ENCODE peak calls at places on chromosomes 1 and 21, in six cellular contexts. C is psoas muscle, T is mesenchymal stem cell, D is neuronal stem cell, W is adipocyte, J is MM.1S. I is an unnamed sample.

GRCh38 chr1:1371354-1371740 is 3.7 kb downstream of the AURKAIP1 start:
- DNase-seq in J (no peak), D (no peak), C (peak; percentile 49), T (no peak), W (no peak), I (no peak)

GRCh38 chr21:21101911-21102310 is 103.7 kb downstream of the NCAM2 start:
- DNase-seq in J (peak; percentile 46), D (peak; percentile 36), C (no peak), T (peak; percentile 54), W (peak; percentile 59), I (peak; percentile 23)

GRCh38 chr1:81424056-81424455 is 376.7 kb upstream of the ADGRL2 start:
- DNase-seq in D (no peak), C (no peak), W (peak; percentile 57), T (peak; percentile 98), J (no peak), I (no peak)

GRCh38 chr1:224632921-224633321 is 16.8 kb downstream of the CNIH3 start:
- DNase-seq in J (no peak), D (peak; percentile 29), T (no peak), W (no peak), C (no peak), I (no peak)

GRCh38 chr1:22846453-22846852 is 126.2 kb downstream of the LACTBL1 start:
- DNase-seq in T (no peak), D (no peak), J (no peak), C (peak; percentile 26), W (no peak), I (no peak)

GRCh38 chr1:202807367-202807925 is 775 bp downstream of the KDM5B start:
- DNase-seq in T (peak; percentile 39), W (peak; percentile 76), J (no peak), C (peak; percentile 61), D (no peak), I (peak; percentile 44)

GRCh38 chr1:209855623-209856022 is 27.9 kb downstream of the UTP25 start:
- DNase-seq in C (no peak), J (no peak), T (no peak), D (no peak), W (no peak), I (no peak)

GRCh38 chr1:236875975-236876374 is 80.9 kb downstream of the MTR start:
- DNase-seq in C (no peak), J (no peak), D (no peak), T (no peak), W (no peak), I (no peak)

GRCh38 chr1:17027403-17027802 is 15.7 kb upstream of the ATP13A2 start:
- DNase-seq in D (no peak), W (no peak), C (no peak), J (no peak), T (no peak), I (peak; percentile 94)

GRCh38 chr1:244322791-244323521 is 128.8 kb downstream of the ADSS2 start:
- DNase-seq in D (no peak), C (no peak), J (no peak), T (peak; percentile 95), W (peak; percentile 94), I (peak; percentile 82)

GRCh38 chr1:11301593-11301992 is 28.6 kb downstream of the UBIAD1 start:
- DNase-seq in C (no peak), J (no peak), D (no peak), W (no peak), T (no peak), I (no peak)

GRCh38 chr1:222466150-222466865 is 81.6 kb downstream of the HHIPL2 start:
- DNase-seq in D (no peak), J (no peak), T (no peak), C (no peak), W (no peak), I (no peak)

GRCh38 chr1:183590225-183591191 is at the start of gene NCF2:
- DNase-seq in D (no peak), J (peak; percentile 58), T (no peak), W (no peak), C (no peak), I (no peak)

GRCh38 chr1:183101841-183102276 is 78.6 kb downstream of the LAMC1 start:
- DNase-seq in D (no peak), C (no peak), T (peak; percentile 78), J (no peak), W (peak; percentile 28), I (peak; percentile 10)

GRCh38 chr1:193580419-193580818 is 394.0 kb upstream of the B3GALT2 start:
- DNase-seq in T (no peak), J (no peak), D (no peak), W (no peak), C (no peak), I (no peak)

GRCh38 chr21:29726061-29726460 is 213.7 kb downstream of the GRIK1 start:
- DNase-seq in C (no peak), T (no peak), W (no peak), D (no peak), J (no peak), I (no peak)

GRCh38 chr1:174023438-174023837 is 1.3 kb upstream of the RC3H1 start:
- DNase-seq in W (no peak), C (no peak), T (peak; percentile 86), J (no peak), D (peak; percentile 52), I (no peak)

GRCh38 chr1:32741417-32742131 is 39.0 kb upstream of the SYNC start:
- DNase-seq in T (no peak), J (peak; percentile 9), W (peak; percentile 63), D (no peak), C (no peak), I (peak; percentile 36)

GRCh38 chr1:94773296-94773809 is 46.8 kb upstream of the SLC44A3 start:
- DNase-seq in D (no peak), T (peak; percentile 64), W (no peak), J (no peak), C (no peak), I (no peak)

GRCh38 chr1:39378377-39378776 is 113.1 kb upstream of the BMP8A start:
- DNase-seq in T (peak; percentile 18), D (no peak), W (no peak), J (peak; percentile 20), C (no peak), I (no peak)

GRCh38 chr1:184380468-184380867 is 6.4 kb upstream of the C1orf21 start:
- DNase-seq in D (no peak), C (no peak), T (no peak), W (no peak), J (peak; percentile 61), I (no peak)

DNA sequence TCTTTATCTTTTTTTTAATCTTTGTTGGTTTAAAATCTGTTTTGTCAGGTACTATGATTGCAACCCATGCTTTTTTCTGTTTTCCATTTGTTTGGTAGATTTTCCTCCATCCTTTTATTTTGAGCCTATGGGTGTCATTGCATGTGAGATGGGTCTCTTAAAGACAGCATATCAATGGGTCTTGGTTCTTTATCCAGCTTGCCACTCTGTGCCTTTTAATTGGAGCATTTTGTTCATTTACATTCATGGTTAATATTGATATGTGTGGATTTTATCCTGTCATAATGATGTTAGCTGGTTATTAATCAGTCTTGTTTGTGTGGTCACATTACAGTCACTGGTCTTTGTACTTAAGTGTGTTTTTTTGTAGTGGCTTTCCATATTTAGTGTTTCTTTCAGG is 159.9 kb downstream of the CENPF start:
- DNase-seq in J (no peak), C (no peak), W (no peak), D (no peak), T (no peak), I (no peak)
- H3K9me3 ChIP-seq in J (no peaks in the 10 kb centered on the region), C (peaks cover 26% of the 10 kb centered on the region), W (peaks cover 46% of the 10 kb centered on the region), D (peaks cover 1% of the 10 kb centered on the region), T (peaks cover 60% of the 10 kb centered on the region), I (peaks cover 20% of the 10 kb centered on the region)

GRCh38 chr1:30324251-30325084 is 398.9 kb downstream of the MATN1 start:
- DNase-seq in W (no peak), J (no peak), T (no peak), D (no peak), C (no peak), I (no peak)

GRCh38 chr1:30322859-30323257 is 400.5 kb downstream of the MATN1 start:
- DNase-seq in C (no peak), D (no peak), T (no peak), J (no peak), W (no peak), I (no peak)

GRCh38 chr1:30323352-30323751 is 400.0 kb downstream of the MATN1 start:
- DNase-seq in D (no peak), C (no peak), W (no peak), T (no peak), J (no peak), I (no peak)

GRCh38 chr1:30325085-30325935 is 398.1 kb downstream of the MATN1 start:
- DNase-seq in D (no peak), J (no peak), T (no peak), W (no peak), C (no peak), I (no peak)

DNA sequence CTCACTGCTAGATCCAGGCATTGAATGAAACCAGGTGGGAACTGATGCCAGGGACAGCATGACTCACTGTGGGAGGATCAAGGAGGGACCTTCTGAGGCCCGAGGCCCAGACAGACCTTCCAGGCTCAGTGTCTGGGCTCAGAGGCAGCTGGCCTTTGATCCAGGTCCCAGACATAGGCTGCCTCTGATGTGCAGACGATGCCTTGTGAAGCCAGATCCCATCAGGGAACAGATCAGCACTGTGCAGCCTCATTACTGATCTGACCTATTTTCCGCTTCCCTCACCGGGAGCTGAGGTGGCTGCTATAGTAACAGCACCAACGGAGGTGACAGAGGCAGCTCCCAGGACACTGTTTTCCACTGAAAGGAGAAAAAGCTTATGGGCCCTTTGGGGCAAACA is 399.5 kb downstream of the MATN1 start:
- DNase-seq in C (no peak), J (no peak), W (no peak), T (no peak), D (no peak), I (peak; percentile 23)
- H3K27me3 ChIP-seq in C (no peaks in the 10 kb centered on the region), J (peaks cover 96% of the 10 kb centered on the region), W (peaks cover 62% of the 10 kb centered on the region), T (no peaks in the 10 kb centered on the region), D (peaks cover 2% of the 10 kb centered on the region), I (no peaks in the 10 kb centered on the region)

GRCh38 chr1:227560814-227561213 is 2.5 kb upstream of the ZNF678 start:
- DNase-seq in C (peak; percentile 45), D (no peak), W (no peak), T (no peak), J (no peak), I (no peak)

GRCh38 chr1:227562037-227562436 is 1.3 kb upstream of the ZNF678 start:
- DNase-seq in D (no peak), C (no peak), T (no peak), W (no peak), J (no peak), I (no peak)

GRCh38 chr1:227563319-227564201 is at the start of gene ZNF678:
- DNase-seq in W (peak; percentile 98), J (peak; percentile 99), C (peak; percentile 94), D (peak; percentile 85), T (peak; percentile 97), I (peak; percentile 96)

GRCh38 chr1:227561303-227561702 is 2.1 kb upstream of the ZNF678 start:
- DNase-seq in D (no peak), J (no peak), T (no peak), W (no peak), C (peak; percentile 39), I (no peak)

DNA sequence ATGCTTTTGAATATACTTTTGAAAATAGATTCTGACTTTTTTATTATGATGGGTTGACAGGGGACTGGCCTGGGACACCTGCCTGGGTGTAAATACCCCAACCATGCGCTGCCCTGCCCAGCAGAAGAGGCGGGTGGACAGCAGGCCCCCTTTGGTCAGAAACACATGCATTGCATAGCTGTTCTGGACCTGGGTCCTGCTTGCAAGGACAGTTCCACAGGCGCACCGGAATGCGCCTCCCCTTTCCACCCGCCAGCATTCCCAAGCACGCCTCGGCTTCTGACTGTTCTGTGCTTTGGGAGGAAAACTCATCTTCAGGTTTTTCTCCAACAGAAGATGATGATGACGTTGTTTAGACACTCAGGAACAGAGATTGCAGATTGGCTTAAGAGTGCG is 435 bp upstream of the ZNF678 start:
- DNase-seq in W (no peak), C (peak; percentile 50), J (no peak), D (no peak), T (no peak), I (no peak)
- H3K4me3 ChIP-seq in W (no peak overlapping the region), C (peak overlapping the region; percentile 75), J (peak overlapping the region; percentile 84), D (no peak overlapping the region), T (peak overlapping the region; percentile 86), I (peak overlapping the region; percentile 90)

GRCh38 chr1:228314658-228315483 is 91.8 kb downstream of the TRIM11 start:
- DNase-seq in J (no peak), D (no peak), C (peak; percentile 89), T (no peak), W (no peak), I (no peak)
- H3K9me3 ChIP-seq in J (no peaks in the 10 kb centered on the region), D (peaks cover 17% of the 10 kb centered on the region), C (no peaks in the 10 kb centered on the region), T (peaks cover 5% of the 10 kb centered on the region), W (peaks cover 10% of the 10 kb centered on the region), I (peaks cover 11% of the 10 kb centered on the region)